ENCODE peak calls at places on chromosomes 11 and 22, in six cellular contexts. S is T-helper 1 cell, L is HuH-7, V is posterior vena cava, Y is gastrocnemius medialis, J is SHP77 treated with DMSO at 0.1 percent for 48 hours. M is an unnamed sample.

GRCh38 chr11:34624069-34624468 is 3.2 kb downstream of the EHF start:
- DNase-seq in S (no peak), L (no peak), V (no peak), Y (no peak), J (no peak), M (no peak)

GRCh38 chr11:748007-748359 is 719 bp downstream of the TALDO1 start:
- DNase-seq in S (no peak), L (no peak), V (no peak), Y (no peak), J (no peak), M (no peak)

GRCh38 chr11:77396305-77396704 is 77.6 kb downstream of the PAK1 start:
- DNase-seq in S (no peak), L (no peak), V (no peak), Y (no peak), J (no peak), M (no peak)

GRCh38 chr11:75562048-75562835 is at the start of gene SERPINH1:
- DNase-seq in S (peak), L (peak), V (peak), Y (peak), J (peak), M (peak)

GRCh38 chr11:102343789-102344188 is 3.2 kb upstream of the BIRC2 start:
- DNase-seq in S (no peak), L (no peak), V (no peak), Y (no peak), J (no peak), M (no peak)

GRCh38 chr22:27420817-27421361 is 380.7 kb downstream of the MN1 start:
- DNase-seq in S (no peak), L (no peak), V (peak), Y (peak), J (no peak), M (no peak)

GRCh38 chr11:123061403-123062157 is at the start of gene HSPA8:
- DNase-seq in S (peak), L (no peak), V (peak), Y (peak), J (peak), M (peak)

GRCh38 chr11:118174006-118174567 is 2.4 kb downstream of the SCN2B start:
- DNase-seq in S (no peak), L (no peak), V (no peak), Y (no peak), J (no peak), M (peak)

GRCh38 chr22:17846326-17846992 is 72.2 kb upstream of the BID start:
- DNase-seq in S (no peak), L (no peak), V (no peak), Y (no peak), J (no peak), M (no peak)

GRCh38 chr11:37770145-37770544 is 1172.1 kb upstream of the RAG2 start:
- DNase-seq in S (no peak), L (no peak), V (no peak), Y (no peak), J (no peak), M (no peak)

GRCh38 chr11:12454782-12455181 is 77.4 kb downstream of the PARVA start:
- DNase-seq in S (no peak), L (no peak), V (no peak), Y (no peak), J (no peak), M (no peak)

GRCh38 chr11:70167723-70168404 is 35.2 kb upstream of the FADD start:
- DNase-seq in S (no peak), L (no peak), V (no peak), Y (no peak), J (no peak), M (no peak)

GRCh38 chr11:104096900-104097299 is 60.5 kb downstream of the DDI1 start:
- DNase-seq in S (no peak), L (no peak), V (no peak), Y (no peak), J (no peak), M (no peak)

GRCh38 chr22:26763633-26764295 is 106.4 kb downstream of the MIAT start:
- DNase-seq in S (no peak), L (peak), V (no peak), Y (no peak), J (peak), M (no peak)

GRCh38 chr11:79708319-79708928 is 267.6 kb upstream of the TENM4 start:
- DNase-seq in S (no peak), L (peak), V (no peak), Y (no peak), J (peak), M (no peak)

GRCh38 chr22:23829845-23830372 is 8.9 kb downstream of the DERL3 start:
- DNase-seq in S (no peak), L (no peak), V (no peak), Y (no peak), J (no peak), M (no peak)

GRCh38 chr11:69653406-69653960 is 12.5 kb downstream of the CCND1 start:
- DNase-seq in S (no peak), L (no peak), V (peak), Y (no peak), J (no peak), M (peak)

GRCh38 chr22:19060356-19061009 is 61.7 kb downstream of the DGCR2 start:
- DNase-seq in S (no peak), L (no peak), V (no peak), Y (no peak), J (no peak), M (no peak)

GRCh38 chr11:134347441-134347840 is 15.7 kb downstream of the GLB1L2 start:
- DNase-seq in S (no peak), L (no peak), V (no peak), Y (no peak), J (no peak), M (no peak)

GRCh38 chr11:19162946-19163345 is 38.8 kb downstream of the CSRP3 start:
- DNase-seq in S (no peak), L (no peak), V (no peak), Y (no peak), J (no peak), M (no peak)

GRCh38 chr22:31728857-31729256 is 21.1 kb downstream of the PRR14L start:
- DNase-seq in S (no peak), L (no peak), V (no peak), Y (no peak), J (no peak), M (no peak)

GRCh38 chr11:119727523-119728081 is 1.4 kb downstream of the NECTIN1 start:
- DNase-seq in S (no peak), L (peak), V (no peak), Y (no peak), J (no peak), M (no peak)

GRCh38 chr22:47001288-47001687 is 238.8 kb downstream of the TBC1D22A start:
- DNase-seq in S (no peak), L (no peak), V (peak), Y (no peak), J (no peak), M (no peak)

GRCh38 chr11:78188809-78189724 is at the start of gene USP35:
- DNase-seq in S (no peak), L (no peak), V (peak), Y (no peak), J (no peak), M (no peak)

GRCh38 chr22:31048570-31048969 is 32.5 kb upstream of the SMTN start:
- DNase-seq in S (no peak), L (no peak), V (no peak), Y (no peak), J (no peak), M (no peak)

GRCh38 chr11:94151903-94152677 is 23.4 kb downstream of the PANX1 start:
- DNase-seq in S (no peak), L (no peak), V (no peak), Y (peak), J (no peak), M (peak)

GRCh38 chr11:62593434-62594044 is 2.2 kb upstream of the TUT1 start:
- DNase-seq in S (peak), L (no peak), V (peak), Y (peak), J (peak), M (peak)

GRCh38 chr11:88813233-88813915 is 252.4 kb downstream of the GRM5 start:
- DNase-seq in S (no peak), L (no peak), V (no peak), Y (no peak), J (no peak), M (no peak)

GRCh38 chr11:96464695-96465307 is 75.0 kb downstream of the JRKL start:
- DNase-seq in S (no peak), L (peak), V (no peak), Y (no peak), J (peak), M (no peak)

GRCh38 chr11:72688929-72689328 is 14.7 kb upstream of the PDE2A start:
- DNase-seq in S (no peak), L (no peak), V (no peak), Y (no peak), J (no peak), M (no peak)

M was measured in CD14-positive monocyte.